ENCODE peak calls at places on chromosomes 7 and 10, in five cellular contexts. O is left ventricle myocardium inferior, B is aorta, H is lower lobe of right lung, E is GM23248. R is an unnamed sample. For H3K4me1, the result is how much of the 10 kb centered on the place peaks cover.

GRCh38 chr7:138089080-138089901 is 13.0 kb downstream of the AKR1D1 start:
- DNase-seq in B (no peak), O (no peak), E (peak), H (no peak), R (peak)

GRCh38 chr7:151696738-151697514 is 177.2 kb upstream of the RHEB start:
- DNase-seq in E (no peak), B (no peak), H (no peak), O (peak), R (peak)

GRCh38 chr7:98240961-98241673 is 10.9 kb downstream of the TECPR1 start:
- DNase-seq in H (no peak), B (peak), O (no peak), E (peak), R (peak)

GRCh38 chr10:30573714-30574422 is 55.7 kb downstream of the LYZL2 start:
- DNase-seq in H (no peak), B (no peak), O (no peak), E (no peak), R (no peak)

GRCh38 chr7:31065021-31065593 is 13.0 kb downstream of the ADCYAP1R1 start:
- DNase-seq in H (no peak), B (no peak), E (no peak), O (peak), R (peak)

GRCh38 chr10:122499012-122499411 is 37.7 kb downstream of the HTRA1 start:
- DNase-seq in E (no peak), O (peak), B (peak), H (no peak), R (no peak)

GRCh38 chr10:60044221-60044620 is 137.9 kb upstream of the CCDC6 start:
- DNase-seq in B (no peak), H (no peak), E (peak), O (no peak), R (no peak)

GRCh38 chr10:75508239-75508813 is 76.9 kb downstream of the LRMDA start:
- DNase-seq in O (no peak), B (no peak), H (no peak), E (peak), R (no peak)

GRCh38 chr10:119340893-119341235 is 133.5 kb downstream of the GRK5 start:
- DNase-seq in H (no peak), E (no peak), O (no peak), B (no peak), R (peak)

GRCh38 chr7:23494009-23494408 is 23.7 kb upstream of the IGF2BP3 start:
- DNase-seq in H (no peak), B (no peak), E (no peak), O (no peak), R (no peak)

GRCh38 chr10:114593240-114593792 is 64.8 kb downstream of the ABLIM1 start:
- DNase-seq in B (no peak), H (no peak), O (no peak), E (no peak), R (no peak)

GRCh38 chr7:135981958-135982646 is 4.9 kb upstream of the MTPN start:
- DNase-seq in H (no peak), E (no peak), O (no peak), B (no peak), R (no peak)

GRCh38 chr10:100899181-100899580 is 13.6 kb upstream of the SLF2 start:
- DNase-seq in E (no peak), B (no peak), O (no peak), H (no peak), R (no peak)

GRCh38 chr7:104217620-104218019 is 9.8 kb upstream of the ORC5 start:
- DNase-seq in B (no peak), O (no peak), H (no peak), E (no peak), R (no peak)

GRCh38 chr7:47452295-47452694 is 129.6 kb downstream of the TNS3 start:
- DNase-seq in H (no peak), O (no peak), E (no peak), B (no peak), R (no peak)
- H3K4me3 ChIP-seq in H (peak), O (peak), E (peak), B (no peak), R (peak)

GRCh38 chr7:116595063-116595462 is 70.2 kb downstream of the CAV1 start:
- DNase-seq in E (no peak), B (no peak), H (no peak), O (no peak), R (no peak)
- H3K4me1 ChIP-seq in E (under half), B (under half), H (under half), O (under half), R (under half)

GRCh38 chr10:67767245-67767644 is 70.7 kb downstream of the DNAJC12 start:
- DNase-seq in O (no peak), E (no peak), B (no peak), H (no peak), R (no peak)
- H3K4me3 ChIP-seq in O (no peak), E (no peak), B (no peak), H (no peak), R (no peak)

GRCh38 chr10:4280481-4281206 is 495.6 kb upstream of the KLF6 start:
- DNase-seq in E (peak), H (no peak), O (no peak), B (no peak), R (no peak)
- H3K4me1 ChIP-seq in E (under half), H (under half), O (half or more), B (under half), R (under half)

DNA sequence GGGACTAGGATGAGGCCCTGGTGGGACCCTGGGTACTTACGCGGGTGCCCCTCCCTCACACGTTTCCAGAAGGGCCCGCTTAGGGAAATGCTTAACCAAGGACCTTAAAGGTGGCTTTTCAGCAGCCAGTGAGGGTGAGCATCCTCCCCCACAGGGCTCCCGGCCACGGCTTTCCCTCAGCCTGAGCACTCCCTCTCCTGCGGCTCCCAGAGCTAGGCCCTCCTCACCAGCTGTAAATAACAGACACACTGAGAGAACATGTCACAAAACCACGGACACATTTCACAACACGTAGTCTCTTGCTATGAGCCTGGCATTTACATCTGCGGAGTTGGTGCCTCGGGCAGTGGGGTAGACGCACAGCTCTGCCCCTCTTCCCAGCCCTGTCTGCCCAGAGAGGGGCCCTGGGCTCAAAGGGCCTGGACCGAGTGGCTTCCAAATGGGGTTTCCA is 25.2 kb downstream of the GRID1 start:
- DNase-seq in O (no peak), E (peak), H (peak), B (peak), R (no peak)
- H3K4me3 ChIP-seq in O (no peak), E (no peak), H (no peak), B (no peak), R (no peak)

R was measured in right lobe of liver.